ENCODE peak calls at places on chromosomes 3 and 15, in nine cellular contexts. J is progenitor cell of endocrine pancreas, S is uterus, P is foreskin fibroblast, O is brain microvascular endothelial cell, W is kidney, I is AG09319, G is fibroblast of mammary gland, T is HCT116. V is an unnamed sample.

GRCh38 chr15:62343397-62343796 is 178.3 kb upstream of the C2CD4B start:
- DNase-seq in J (no peak), S (no peak), P (no peak), O (no peak), W (no peak), I (no peak), G (no peak), T (no peak), V (no peak)

GRCh38 chr3:81699921-81700320 is 61.5 kb downstream of the GBE1 start:
- DNase-seq in J (no peak), S (no peak), P (no peak), O (no peak), W (no peak), I (no peak), G (no peak), T (no peak), V (no peak)

GRCh38 chr3:182970811-182971418 is 9.4 kb downstream of the DCUN1D1 start:
- DNase-seq in J (no peak), S (no peak), P (no peak), O (no peak), W (no peak), I (no peak), G (no peak), T (no peak), V (no peak)

GRCh38 chr15:94509259-94509658 is 277.9 kb downstream of the MCTP2 start:
- DNase-seq in J (no peak), S (no peak), P (no peak), O (no peak), W (no peak), I (no peak), G (no peak), T (no peak), V (no peak)

GRCh38 chr15:31402511-31403056 is 75.9 kb downstream of the KLF13 start:
- DNase-seq in J (no peak), S (peak; percentile 58), P (no peak), O (peak; percentile 81), W (peak; percentile 89), I (no peak), G (peak; percentile 94), T (no peak), V (no peak)

GRCh38 chr15:66151809-66152208 is 101.7 kb downstream of the MEGF11 start:
- DNase-seq in J (no peak), S (no peak), P (no peak), O (no peak), W (no peak), I (no peak), G (no peak), T (no peak), V (no peak)

GRCh38 chr3:157467165-157467564 is 30.5 kb downstream of the PTX3 start:
- DNase-seq in J (no peak), S (no peak), P (no peak), O (no peak), W (no peak), I (no peak), G (peak; percentile 64), T (no peak), V (no peak)

GRCh38 chr15:89836255-89837133 is 21.8 kb upstream of the ANPEP start:
- DNase-seq in J (no peak), S (no peak), P (peak; percentile 91), O (peak; percentile 86), W (no peak), I (peak; percentile 83), G (peak; percentile 95), T (no peak), V (peak; percentile 93)

GRCh38 chr3:58496206-58496605 is 4.3 kb downstream of the KCTD6 start:
- DNase-seq in J (no peak), S (no peak), P (no peak), O (no peak), W (no peak), I (no peak), G (no peak), T (no peak), V (no peak)

GRCh38 chr3:129989391-129989790 is 14.9 kb downstream of the TRH start:
- DNase-seq in J (no peak), S (no peak), P (no peak), O (no peak), W (peak; percentile 4), I (no peak), G (no peak), T (no peak), V (no peak)

GRCh38 chr15:51649659-51650521 is 27.3 kb upstream of the DMXL2 start:
- DNase-seq in J (peak; percentile 23), S (peak; percentile 61), P (peak; percentile 51), O (peak; percentile 74), W (no peak), I (peak; percentile 49), G (peak; percentile 83), T (peak; percentile 71), V (peak; percentile 9)

GRCh38 chr3:42097166-42097946 is 6.2 kb downstream of the TRAK1 start:
- DNase-seq in J (no peak), S (no peak), P (peak; percentile 67), O (peak; percentile 73), W (no peak), I (no peak), G (peak; percentile 53), T (no peak), V (peak; percentile 80)

GRCh38 chr3:138493804-138494606 is 59.6 kb downstream of the ESYT3 start:
- DNase-seq in J (no peak), S (no peak), P (peak; percentile 86), O (no peak), W (no peak), I (peak; percentile 37), G (peak; percentile 88), T (no peak), V (peak; percentile 54)

GRCh38 chr15:67917037-67917436 is 77.2 kb upstream of the RNU6-1 start:
- DNase-seq in J (no peak), S (peak; percentile 61), P (no peak), O (no peak), W (no peak), I (no peak), G (no peak), T (no peak), V (no peak)

GRCh38 chr3:13057641-13058040 is 15.6 kb downstream of the IQSEC1 start:
- DNase-seq in J (no peak), S (no peak), P (no peak), O (no peak), W (no peak), I (no peak), G (no peak), T (peak; percentile 2), V (no peak)

GRCh38 chr15:39462691-39463090 is 118.2 kb upstream of the THBS1 start:
- DNase-seq in J (no peak), S (no peak), P (peak; percentile 75), O (peak; percentile 91), W (no peak), I (no peak), G (peak; percentile 83), T (no peak), V (no peak)

GRCh38 chr15:91609231-91609630 is 244.3 kb upstream of the SLCO3A1 start:
- DNase-seq in J (no peak), S (no peak), P (no peak), O (no peak), W (no peak), I (no peak), G (no peak), T (no peak), V (no peak)

GRCh38 chr15:99729920-99730319 is 3.3 kb downstream of the LYSMD4 start:
- DNase-seq in J (no peak), S (peak; percentile 59), P (peak; percentile 58), O (peak; percentile 28), W (no peak), I (no peak), G (peak; percentile 42), T (no peak), V (no peak)

GRCh38 chr3:110550511-110550910 is 521.1 kb upstream of the NECTIN3 start:
- DNase-seq in J (no peak), S (no peak), P (no peak), O (no peak), W (no peak), I (no peak), G (no peak), T (no peak), V (no peak)

GRCh38 chr15:62165029-62165792 is at the start of gene C2CD4B:
- DNase-seq in J (peak; percentile 41), S (peak; percentile 43), P (no peak), O (no peak), W (peak; percentile 91), I (no peak), G (no peak), T (no peak), V (no peak)

GRCh38 chr3:142209655-142210054 is 15.7 kb downstream of the GK5 start:
- DNase-seq in J (no peak), S (peak; percentile 86), P (peak; percentile 65), O (peak; percentile 79), W (no peak), I (peak; percentile 49), G (peak; percentile 96), T (no peak), V (peak; percentile 40)

GRCh38 chr3:123818324-123818920 is 65.7 kb downstream of the MYLK start:
- DNase-seq in J (no peak), S (no peak), P (no peak), O (no peak), W (no peak), I (no peak), G (no peak), T (no peak), V (no peak)

GRCh38 chr3:67622652-67623051 is 31.8 kb downstream of the SUCLG2 start:
- DNase-seq in J (no peak), S (no peak), P (no peak), O (no peak), W (no peak), I (no peak), G (no peak), T (no peak), V (no peak)
- TF ChIP-seq CTCF in J (no peak), S (no peak), P (no peak), O (no peak), W (no peak), I (no peak), G (no peak), T (no peak), V (no peak)

GRCh38 chr3:49900491-49901153 is 3.1 kb downstream of the MST1R start:
- DNase-seq in J (no peak), S (no peak), P (peak; percentile 44), O (no peak), W (peak; percentile 93), I (no peak), G (peak; percentile 8), T (peak; percentile 92), V (no peak)
- TF ChIP-seq CTCF in J (no peak), S (no peak), P (no peak), O (no peak), W (no peak), I (no peak), G (no peak), T (no peak), V (no peak)

DNA sequence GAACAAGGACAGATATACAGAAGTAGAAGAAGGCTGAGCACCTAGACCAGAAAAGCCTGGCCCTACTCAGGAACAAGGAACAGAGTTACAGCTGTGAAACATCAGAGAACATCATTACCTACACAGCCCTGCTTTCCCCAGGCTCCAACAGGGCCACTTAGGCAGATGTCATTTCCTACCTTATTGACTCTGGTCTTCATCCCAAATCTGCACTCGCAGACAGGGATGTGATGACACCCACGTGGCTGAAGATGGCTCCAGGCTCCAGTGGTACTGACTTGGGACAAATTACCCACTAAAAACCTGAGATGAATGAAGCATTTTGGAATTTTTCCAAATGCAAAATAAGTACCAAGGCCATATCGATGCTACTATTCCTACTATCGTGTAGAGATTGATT is 18.0 kb upstream of the SSUH2 start:
- DNase-seq in J (no peak), S (no peak), P (no peak), O (no peak), W (no peak), I (no peak), G (no peak), T (no peak), V (no peak)
- TF ChIP-seq CTCF in J (no peak), S (no peak), P (no peak), O (no peak), W (no peak), I (no peak), G (no peak), T (no peak), V (no peak)

GRCh38 chr3:127182446-127182845 is 10.5 kb upstream of the PRR23E start:
- DNase-seq in J (no peak), S (no peak), P (no peak), O (no peak), W (peak; percentile 48), I (no peak), G (no peak), T (no peak), V (no peak)
- TF ChIP-seq CTCF in J (no peak), S (no peak), P (no peak), O (no peak), W (no peak), I (no peak), G (no peak), T (no peak), V (no peak)

V was measured in AG04449.